ENCODE peak calls at places on chromosomes 16 and 17, in seven cellular contexts. M, F, C, B, A, S and T are unnamed samples.
A peak's percentile ranks its signal among the peaks of the same experiment; 100 is the strongest.

GRCh38 chr17:44095647-44096496 is 25.3 kb downstream of the G6PC3 start:
- DNase-seq in M (peak; percentile 85), F (peak; percentile 68), C (peak; percentile 94), B (peak; percentile 96), A (peak; percentile 94), S (peak; percentile 85), T (peak; percentile 92)

GRCh38 chr17:42680331-42680808 is 1.3 kb downstream of the CCR10 start:
- DNase-seq in M (no peak), F (no peak), C (peak; percentile 54), B (no peak), A (no peak), S (no peak), T (no peak)

GRCh38 chr16:72523087-72523486 is 351.1 kb upstream of the PMFBP1 start:
- DNase-seq in M (no peak), F (no peak), C (no peak), B (no peak), A (no peak), S (no peak), T (no peak)

GRCh38 chr16:14448874-14449273 is 181.2 kb downstream of the PARN start:
- DNase-seq in M (no peak), F (no peak), C (no peak), B (no peak), A (no peak), S (no peak), T (no peak)

GRCh38 chr17:35404360-35404759 is 27.9 kb downstream of the SLFN12 start:
- DNase-seq in M (no peak), F (peak; percentile 38), C (peak; percentile 11), B (no peak), A (no peak), S (no peak), T (no peak)

GRCh38 chr17:73291260-73291801 is 20.5 kb downstream of the CDC42EP4 start:
- DNase-seq in M (no peak), F (peak; percentile 89), C (peak; percentile 65), B (no peak), A (peak; percentile 97), S (no peak), T (no peak)

GRCh38 chr17:17053446-17054379 is 11.5 kb downstream of the MPRIP start:
- DNase-seq in M (no peak), F (no peak), C (no peak), B (no peak), A (no peak), S (no peak), T (no peak)

GRCh38 chr16:3274490-3274889 is 8.8 kb upstream of the ZNF263 start:
- DNase-seq in M (no peak), F (peak; percentile 35), C (no peak), B (no peak), A (no peak), S (no peak), T (peak; percentile 7)

GRCh38 chr17:16477255-16477654 is 14.7 kb downstream of the LRRC75A start:
- DNase-seq in M (no peak), F (peak; percentile 35), C (peak; percentile 69), B (no peak), A (peak; percentile 93), S (no peak), T (no peak)

GRCh38 chr17:78159575-78160158 is 8.7 kb upstream of the SYNGR2 start:
- DNase-seq in M (no peak), F (peak; percentile 99), C (no peak), B (no peak), A (peak; percentile 53), S (no peak), T (no peak)

GRCh38 chr16:64952177-64952576 is 169.7 kb downstream of the CDH11 start:
- DNase-seq in M (no peak), F (no peak), C (peak; percentile 64), B (no peak), A (peak; percentile 81), S (no peak), T (no peak)

GRCh38 chr17:7650509-7651096 is at the start of gene ATP1B2:
- DNase-seq in M (peak; percentile 95), F (peak; percentile 20), C (peak; percentile 59), B (peak; percentile 99), A (peak; percentile 46), S (peak; percentile 76), T (peak; percentile 97)

GRCh38 chr16:82888616-82889015 is 261.8 kb downstream of the CDH13 start:
- DNase-seq in M (no peak), F (no peak), C (no peak), B (no peak), A (no peak), S (no peak), T (no peak)

GRCh38 chr16:29959293-29959692 is 2.6 kb upstream of the TMEM219 start:
- DNase-seq in M (no peak), F (no peak), C (no peak), B (no peak), A (no peak), S (no peak), T (no peak)

GRCh38 chr17:67105213-67105612 is 60.9 kb downstream of the CACNG1 start:
- DNase-seq in M (no peak), F (peak; percentile 70), C (no peak), B (no peak), A (peak; percentile 87), S (no peak), T (no peak)

GRCh38 chr17:48127371-48128051 is 19.9 kb downstream of the SNX11 start:
- DNase-seq in M (no peak), F (peak; percentile 81), C (peak; percentile 61), B (no peak), A (peak; percentile 54), S (no peak), T (no peak)

GRCh38 chr17:69062860-69063621 is 2.3 kb upstream of the ABCA9 start:
- DNase-seq in M (no peak), F (no peak), C (no peak), B (no peak), A (no peak), S (no peak), T (no peak)

GRCh38 chr17:56358651-56359050 is 205.4 kb downstream of the ANKFN1 start:
- DNase-seq in M (no peak), F (peak; percentile 81), C (no peak), B (no peak), A (no peak), S (no peak), T (no peak)

GRCh38 chr16:2035431-2036199 is 8.9 kb downstream of the NHERF2 start:
- DNase-seq in M (peak; percentile 66), F (no peak), C (peak; percentile 84), B (no peak), A (peak; percentile 88), S (no peak), T (peak; percentile 47)

GRCh38 chr17:71656987-71657858 is 463.6 kb upstream of the SOX9 start:
- DNase-seq in M (peak; percentile 6), F (no peak), C (no peak), B (no peak), A (no peak), S (no peak), T (no peak)

GRCh38 chr17:83079766-83080616 is 582 bp downstream of the METRNL start:
- DNase-seq in M (peak; percentile 78), F (no peak), C (no peak), B (no peak), A (peak; percentile 67), S (no peak), T (peak; percentile 66)
- H3K4me2 ChIP-seq in M (no peak overlapping the region), F (peak overlapping the region; percentile 86), C (peak overlapping the region; percentile 99), B (peak overlapping the region; percentile 57), A (no peak overlapping the region), S (peak overlapping the region; percentile 52), T (peak overlapping the region; percentile 85)

GRCh38 chr16:12741176-12741575 is 62.5 kb downstream of the CPPED1 start:
- DNase-seq in M (no peak), F (no peak), C (no peak), B (no peak), A (no peak), S (no peak), T (no peak)

GRCh38 chr16:12739738-12740137 is 63.9 kb downstream of the CPPED1 start:
- DNase-seq in M (no peak), F (no peak), C (no peak), B (no peak), A (no peak), S (no peak), T (no peak)

GRCh38 chr16:12732600-12732999 is 71.1 kb downstream of the CPPED1 start:
- DNase-seq in M (no peak), F (no peak), C (no peak), B (no peak), A (no peak), S (no peak), T (no peak)

GRCh38 chr16:12735805-12736204 is 67.9 kb downstream of the CPPED1 start:
- DNase-seq in M (no peak), F (no peak), C (no peak), B (peak; percentile 38), A (no peak), S (no peak), T (no peak)

DNA sequence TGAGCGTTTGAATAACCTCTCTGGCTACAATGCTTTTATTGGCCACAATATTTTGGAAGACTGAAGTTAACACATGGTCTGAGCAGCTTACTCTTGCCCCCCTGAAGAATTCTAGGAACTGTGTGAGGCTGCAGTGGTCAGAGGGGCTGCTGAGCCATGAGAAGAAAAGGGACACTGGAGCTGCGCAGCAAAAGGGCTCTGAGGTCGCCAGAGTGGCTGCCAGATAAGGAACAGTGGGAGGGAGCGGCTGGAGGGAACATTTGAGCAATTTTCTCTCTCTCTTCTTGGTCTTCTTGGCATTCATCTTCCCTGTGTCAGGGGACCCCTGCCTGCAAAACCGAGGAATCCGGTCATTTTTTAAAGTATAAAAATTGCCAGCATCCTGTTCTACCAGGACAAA is 66.1 kb downstream of the CPPED1 start:
- DNase-seq in M (no peak), F (no peak), C (no peak), B (no peak), A (no peak), S (no peak), T (no peak)
- H3K27ac ChIP-seq in M (no peak overlapping the region), F (no peak overlapping the region), C (no peak overlapping the region), B (no peak overlapping the region), A (no peak overlapping the region), S (no peak overlapping the region), T (no peak overlapping the region)

GRCh38 chr16:28146536-28146935 is 65.2 kb downstream of the XPO6 start:
- DNase-seq in M (no peak), F (no peak), C (no peak), B (no peak), A (no peak), S (no peak), T (no peak)

GRCh38 chr16:28151180-28151579 is 60.6 kb downstream of the XPO6 start:
- DNase-seq in M (no peak), F (no peak), C (no peak), B (no peak), A (no peak), S (no peak), T (no peak)

GRCh38 chr16:28149016-28149888 is 62.5 kb downstream of the XPO6 start:
- DNase-seq in M (no peak), F (no peak), C (no peak), B (no peak), A (peak; percentile 21), S (no peak), T (no peak)
- H3K4me1 ChIP-seq in M (no peaks in the 10 kb centered on the region), F (no peaks in the 10 kb centered on the region), C (no peaks in the 10 kb centered on the region), B (no peaks in the 10 kb centered on the region), A (no peaks in the 10 kb centered on the region), S (peaks cover 11% of the 10 kb centered on the region), T (no peaks in the 10 kb centered on the region)

DNA sequence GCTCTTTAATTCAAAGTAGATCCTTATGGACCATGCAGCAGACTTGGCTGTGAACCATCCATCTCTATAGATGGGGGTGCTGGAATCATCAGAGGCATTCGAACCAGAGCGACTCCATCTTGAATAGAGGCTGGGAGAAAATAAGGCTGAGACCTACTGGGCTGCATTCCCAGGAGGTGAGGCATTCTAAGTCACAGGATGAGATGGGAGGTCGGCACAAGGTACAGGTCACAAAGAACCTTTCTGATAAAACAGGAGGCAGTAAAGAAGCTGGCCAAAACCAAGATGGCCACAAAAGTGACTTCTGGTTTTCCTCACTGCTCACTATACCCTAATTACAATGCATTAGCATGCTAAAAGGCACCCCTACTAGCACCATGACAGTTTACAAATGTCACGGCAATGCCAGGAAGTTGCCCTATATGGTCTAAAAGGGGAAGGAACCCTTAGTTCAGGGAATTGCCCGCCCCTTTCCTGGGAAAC is 89.2 kb upstream of the BRD7 start:
- DNase-seq in M (no peak), F (no peak), C (no peak), B (peak; percentile 62), A (no peak), S (no peak), T (no peak)
- H3K4me2 ChIP-seq in M (no peak overlapping the region), F (no peak overlapping the region), C (no peak overlapping the region), B (peak overlapping the region; percentile 72), A (no peak overlapping the region), S (no peak overlapping the region), T (no peak overlapping the region)